ENCODE peak calls at places on chromosomes 4 and X, in ten cellular contexts. O is head of caudate nucleus; I is GDM1; E is fibroblast of the conjunctiva; Q is heart left ventricle; B is germinal center; F is NCI-H748 treated with DMSO at 0.1 percent for 48 hours; W is dorsolateral prefrontal cortex; G is posterior cingulate gyrus; L is activated CD4-positive, alpha-beta memory T cell treated with anti-CD3 and anti-CD28 coated beads, Interleukin-2, amount 10 ng/mL, durations not matched to agents 7 days and 5 days. D is an unnamed sample.
A peak's percentile ranks its signal among the peaks of the same experiment; 100 is the strongest.

GRCh38 chr4:117481742-117482141 is 396.4 kb upstream of the TRAM1L1 start:
- DNase-seq in O (no peak), I (no peak), E (no peak), Q (no peak), B (no peak), F (no peak), W (no peak), G (no peak), L (no peak), D (no peak)

GRCh38 chrX:13449441-13449840 is 120.0 kb upstream of the EGFL6 start:
- DNase-seq in O (no peak), I (no peak), E (no peak), Q (no peak), B (no peak), F (no peak), W (no peak), G (no peak), L (no peak), D (no peak)

GRCh38 chr4:121788896-121789295 is 12.2 kb upstream of the EXOSC9 start:
- DNase-seq in O (no peak), I (no peak), E (no peak), Q (no peak), B (no peak), F (no peak), W (no peak), G (no peak), L (no peak), D (no peak)

GRCh38 chr4:8252301-8253173 is 17.0 kb upstream of the HTRA3 start:
- DNase-seq in O (no peak), I (no peak), E (no peak), Q (no peak), B (no peak), F (no peak), W (no peak), G (no peak), L (no peak), D (no peak)

GRCh38 chr4:175954685-175955084 is 111.0 kb upstream of the WDR17 start:
- DNase-seq in O (no peak), I (no peak), E (no peak), Q (no peak), B (no peak), F (no peak), W (no peak), G (no peak), L (no peak), D (no peak)

GRCh38 chrX:152220612-152221011 is 82.2 kb upstream of the MAGEA10 start:
- DNase-seq in O (no peak), I (no peak), E (peak; percentile 1), Q (no peak), B (no peak), F (no peak), W (no peak), G (no peak), L (no peak), D (no peak)

GRCh38 chrX:13855689-13856425 is 39.0 kb upstream of the GPM6B start:
- DNase-seq in O (no peak), I (no peak), E (no peak), Q (no peak), B (no peak), F (no peak), W (no peak), G (no peak), L (no peak), D (no peak)

GRCh38 chrX:54208531-54208930 is 25.5 kb upstream of the FAM120C start:
- DNase-seq in O (no peak), I (no peak), E (peak; percentile 13), Q (no peak), B (no peak), F (no peak), W (no peak), G (no peak), L (no peak), D (no peak)

GRCh38 chrX:39811391-39811790 is 286.4 kb downstream of the BCOR start:
- DNase-seq in O (peak; percentile 45), I (no peak), E (no peak), Q (no peak), B (no peak), F (no peak), W (peak; percentile 40), G (peak; percentile 63), L (no peak), D (no peak)

GRCh38 chr4:24912252-24913098 is at the start of gene CCDC149:
- DNase-seq in O (peak; percentile 62), I (no peak), E (no peak), Q (peak; percentile 74), B (peak; percentile 71), F (peak; percentile 35), W (peak; percentile 32), G (peak; percentile 42), L (no peak), D (peak; percentile 80)

GRCh38 chrX:154409222-154409871 is at the start of gene DNASE1L1:
- DNase-seq in O (peak; percentile 29), I (peak; percentile 80), E (peak; percentile 71), Q (peak; percentile 83), B (peak; percentile 17), F (no peak), W (no peak), G (no peak), L (no peak), D (no peak)

GRCh38 chr4:154908168-154908567 is 127.1 kb downstream of the RBM46 start:
- DNase-seq in O (no peak), I (no peak), E (no peak), Q (no peak), B (no peak), F (no peak), W (no peak), G (no peak), L (no peak), D (no peak)

GRCh38 chrX:11968991-11969390 is 169.3 kb upstream of the FRMPD4 start:
- DNase-seq in O (no peak), I (no peak), E (no peak), Q (no peak), B (no peak), F (no peak), W (no peak), G (no peak), L (no peak), D (no peak)

GRCh38 chr4:102356562-102357202 is 11.4 kb upstream of the SLC39A8 start:
- DNase-seq in O (no peak), I (no peak), E (no peak), Q (no peak), B (no peak), F (no peak), W (no peak), G (no peak), L (no peak), D (no peak)

GRCh38 chrX:15059488-15059887 is 186.3 kb downstream of the MOSPD2 start:
- DNase-seq in O (no peak), I (no peak), E (no peak), Q (no peak), B (no peak), F (no peak), W (no peak), G (no peak), L (no peak), D (no peak)

GRCh38 chr4:168524006-168524405 is 27.2 kb downstream of the PALLD start:
- DNase-seq in O (no peak), I (no peak), E (peak; percentile 55), Q (no peak), B (no peak), F (no peak), W (no peak), G (no peak), L (no peak), D (no peak)

GRCh38 chr4:81523672-81524436 is 52.1 kb upstream of the RASGEF1B start:
- DNase-seq in O (no peak), I (no peak), E (no peak), Q (no peak), B (no peak), F (no peak), W (no peak), G (no peak), L (no peak), D (no peak)

GRCh38 chr4:126475730-126476129 is 1157.0 kb upstream of the INTU start:
- DNase-seq in O (no peak), I (no peak), E (no peak), Q (no peak), B (no peak), F (no peak), W (no peak), G (no peak), L (no peak), D (no peak)

GRCh38 chr4:110653602-110654253 is 30.9 kb upstream of the PITX2 start:
- DNase-seq in O (no peak), I (no peak), E (no peak), Q (no peak), B (no peak), F (no peak), W (no peak), G (no peak), L (no peak), D (no peak)

GRCh38 chr4:76744253-76744921 is 153.6 kb downstream of the SOWAHB start:
- DNase-seq in O (no peak), I (no peak), E (no peak), Q (no peak), B (no peak), F (no peak), W (no peak), G (no peak), L (no peak), D (no peak)

GRCh38 chrX:137567474-137568232 is 1.7 kb downstream of the ZIC3 start:
- DNase-seq in O (no peak), I (no peak), E (no peak), Q (no peak), B (no peak), F (no peak), W (no peak), G (no peak), L (no peak), D (no peak)

GRCh38 chrX:136850441-136851175 is 29.9 kb downstream of the RBMX start:
- DNase-seq in O (no peak), I (no peak), E (no peak), Q (no peak), B (no peak), F (no peak), W (no peak), G (no peak), L (no peak), D (no peak)

GRCh38 chr4:115323106-115323684 is 209.8 kb upstream of the NDST4 start:
- DNase-seq in O (no peak), I (peak; percentile 69), E (no peak), Q (no peak), B (no peak), F (peak; percentile 91), W (no peak), G (no peak), L (no peak), D (peak; percentile 5)

GRCh38 chr4:13866881-13867280 is 239.4 kb upstream of the BOD1L1 start:
- DNase-seq in O (no peak), I (no peak), E (no peak), Q (no peak), B (no peak), F (no peak), W (no peak), G (no peak), L (no peak), D (no peak)

GRCh38 chr4:114229721-114230120 is 250.3 kb upstream of the ARSJ start:
- DNase-seq in O (no peak), I (no peak), E (no peak), Q (no peak), B (no peak), F (no peak), W (no peak), G (no peak), L (no peak), D (no peak)

GRCh38 chrX:149272690-149273463 is 232.2 kb downstream of the IDS start:
- DNase-seq in O (no peak), I (no peak), E (no peak), Q (no peak), B (no peak), F (no peak), W (no peak), G (no peak), L (no peak), D (no peak)

GRCh38 chrX:149518236-149518635 is 13.1 kb upstream of the IDS start:
- DNase-seq in O (no peak), I (no peak), E (no peak), Q (no peak), B (no peak), F (no peak), W (no peak), G (no peak), L (no peak), D (no peak)

GRCh38 chr4:41318839-41319530 is 62.3 kb downstream of the UCHL1 start:
- DNase-seq in O (no peak), I (no peak), E (no peak), Q (peak; percentile 33), B (no peak), F (no peak), W (no peak), G (no peak), L (no peak), D (peak; percentile 88)

D was measured in NCI-H2029 treated with DMSO at 0.1 percent for 48 hours.